ENCODE peak calls at places on chromosome 22, in nine cellular contexts. One of them, this sample, is unnamed.

GRCh38 chr22:32861330-32861729 is 59.8 kb downstream of the TIMP3 start:
- DNase-seq in iPS DF 6.9: no peak
- DNase-seq in upper lobe of right lung: no peak
- DNase-seq in NCI-H524: no peak
- DNase-seq in activated T-cell treated with anti-CD3 and anti-CD28 coated beads, Interleukin-2, amount 50 U/mL, for 4 hours: no peak
- DNase-seq in H7: no peak
- DNase-seq in Kasumi-1: no peak
- DNase-seq in G401: no peak
- DNase-seq in HEK293T: no peak
- DNase-seq in this sample: no peak

GRCh38 chr22:31947296-31947695 is 3.0 kb downstream of the YWHAH start:
- DNase-seq in Kasumi-1: peak
- DNase-seq in iPS DF 6.9: no peak
- DNase-seq in HEK293T: no peak
- DNase-seq in activated T-cell treated with anti-CD3 and anti-CD28 coated beads, Interleukin-2, amount 50 U/mL, for 4 hours: peak
- DNase-seq in H7: no peak
- DNase-seq in NCI-H524: peak
- DNase-seq in G401: peak
- DNase-seq in upper lobe of right lung: no peak
- DNase-seq in this sample: peak

GRCh38 chr22:19518568-19519030 is 5.6 kb downstream of the CLDN5 start:
- DNase-seq in Kasumi-1: no peak
- DNase-seq in G401: no peak
- DNase-seq in activated T-cell treated with anti-CD3 and anti-CD28 coated beads, Interleukin-2, amount 50 U/mL, for 4 hours: no peak
- DNase-seq in iPS DF 6.9: no peak
- DNase-seq in NCI-H524: no peak
- DNase-seq in upper lobe of right lung: no peak
- DNase-seq in H7: no peak
- DNase-seq in HEK293T: no peak
- DNase-seq in this sample: no peak

GRCh38 chr22:41524809-41525449 is 19.3 kb downstream of the POLR3H start:
- DNase-seq in iPS DF 6.9: no peak
- DNase-seq in G401: no peak
- DNase-seq in upper lobe of right lung: no peak
- DNase-seq in activated T-cell treated with anti-CD3 and anti-CD28 coated beads, Interleukin-2, amount 50 U/mL, for 4 hours: peak
- DNase-seq in Kasumi-1: peak
- DNase-seq in H7: peak
- DNase-seq in NCI-H524: no peak
- DNase-seq in HEK293T: no peak
- DNase-seq in this sample: no peak

GRCh38 chr22:20027966-20028854 is 7.3 kb downstream of the TANGO2 start:
- DNase-seq in upper lobe of right lung: no peak
- DNase-seq in HEK293T: no peak
- DNase-seq in iPS DF 6.9: no peak
- DNase-seq in H7: no peak
- DNase-seq in NCI-H524: peak
- DNase-seq in activated T-cell treated with anti-CD3 and anti-CD28 coated beads, Interleukin-2, amount 50 U/mL, for 4 hours: no peak
- DNase-seq in Kasumi-1: peak
- DNase-seq in G401: no peak
- DNase-seq in this sample: no peak

GRCh38 chr22:24181088-24181995 is at the start of gene SUSD2:
- DNase-seq in iPS DF 6.9: no peak
- DNase-seq in upper lobe of right lung: peak
- DNase-seq in G401: peak
- DNase-seq in HEK293T: peak
- DNase-seq in H7: peak
- DNase-seq in NCI-H524: peak
- DNase-seq in activated T-cell treated with anti-CD3 and anti-CD28 coated beads, Interleukin-2, amount 50 U/mL, for 4 hours: no peak
- DNase-seq in Kasumi-1: no peak
- DNase-seq in this sample: no peak

GRCh38 chr22:22392131-22392530 is 116.4 kb downstream of the ZNF280B start:
- DNase-seq in Kasumi-1: no peak
- DNase-seq in G401: no peak
- DNase-seq in NCI-H524: no peak
- DNase-seq in H7: no peak
- DNase-seq in activated T-cell treated with anti-CD3 and anti-CD28 coated beads, Interleukin-2, amount 50 U/mL, for 4 hours: no peak
- DNase-seq in upper lobe of right lung: no peak
- DNase-seq in HEK293T: no peak
- DNase-seq in iPS DF 6.9: no peak
- DNase-seq in this sample: no peak

GRCh38 chr22:50308986-50309600 is 1.6 kb upstream of the PLXNB2 start:
- DNase-seq in upper lobe of right lung: no peak
- DNase-seq in H7: no peak
- DNase-seq in iPS DF 6.9: no peak
- DNase-seq in Kasumi-1: peak
- DNase-seq in HEK293T: no peak
- DNase-seq in activated T-cell treated with anti-CD3 and anti-CD28 coated beads, Interleukin-2, amount 50 U/mL, for 4 hours: no peak
- DNase-seq in G401: no peak
- DNase-seq in NCI-H524: no peak
- DNase-seq in this sample: no peak

GRCh38 chr22:49686495-49687219 is 141.0 kb downstream of the BRD1 start:
- DNase-seq in G401: no peak
- DNase-seq in activated T-cell treated with anti-CD3 and anti-CD28 coated beads, Interleukin-2, amount 50 U/mL, for 4 hours: no peak
- DNase-seq in NCI-H524: no peak
- DNase-seq in HEK293T: no peak
- DNase-seq in upper lobe of right lung: no peak
- DNase-seq in iPS DF 6.9: no peak
- DNase-seq in H7: peak
- DNase-seq in Kasumi-1: no peak
- DNase-seq in this sample: no peak

GRCh38 chr22:26593763-26594162 is 3.8 kb upstream of the TPST2 start:
- DNase-seq in G401: no peak
- DNase-seq in activated T-cell treated with anti-CD3 and anti-CD28 coated beads, Interleukin-2, amount 50 U/mL, for 4 hours: no peak
- DNase-seq in NCI-H524: no peak
- DNase-seq in iPS DF 6.9: no peak
- DNase-seq in upper lobe of right lung: no peak
- DNase-seq in HEK293T: no peak
- DNase-seq in H7: no peak
- DNase-seq in Kasumi-1: no peak
- DNase-seq in this sample: no peak

GRCh38 chr22:36258750-36259619 is 6.1 kb downstream of the APOL1 start:
- DNase-seq in activated T-cell treated with anti-CD3 and anti-CD28 coated beads, Interleukin-2, amount 50 U/mL, for 4 hours: no peak
- DNase-seq in G401: no peak
- DNase-seq in HEK293T: no peak
- DNase-seq in iPS DF 6.9: peak
- DNase-seq in upper lobe of right lung: no peak
- DNase-seq in NCI-H524: peak
- DNase-seq in Kasumi-1: no peak
- DNase-seq in H7: peak
- DNase-seq in this sample: peak

GRCh38 chr22:22033803-22034468 is 51.3 kb upstream of the TOP3B start:
- DNase-seq in iPS DF 6.9: no peak
- DNase-seq in activated T-cell treated with anti-CD3 and anti-CD28 coated beads, Interleukin-2, amount 50 U/mL, for 4 hours: no peak
- DNase-seq in upper lobe of right lung: no peak
- DNase-seq in H7: no peak
- DNase-seq in NCI-H524: no peak
- DNase-seq in Kasumi-1: no peak
- DNase-seq in G401: no peak
- DNase-seq in HEK293T: no peak
- DNase-seq in this sample: no peak

GRCh38 chr22:25213221-25213620 is 6.2 kb upstream of the CRYBB2 start:
- DNase-seq in activated T-cell treated with anti-CD3 and anti-CD28 coated beads, Interleukin-2, amount 50 U/mL, for 4 hours: no peak
- DNase-seq in G401: no peak
- DNase-seq in NCI-H524: no peak
- DNase-seq in HEK293T: no peak
- DNase-seq in Kasumi-1: no peak
- DNase-seq in H7: no peak
- DNase-seq in upper lobe of right lung: peak
- DNase-seq in iPS DF 6.9: no peak
- DNase-seq in this sample: no peak

GRCh38 chr22:42189761-42190160 is 59.2 kb upstream of the CYP2D6 start:
- DNase-seq in activated T-cell treated with anti-CD3 and anti-CD28 coated beads, Interleukin-2, amount 50 U/mL, for 4 hours: no peak
- DNase-seq in iPS DF 6.9: no peak
- DNase-seq in H7: no peak
- DNase-seq in HEK293T: no peak
- DNase-seq in upper lobe of right lung: no peak
- DNase-seq in NCI-H524: no peak
- DNase-seq in G401: no peak
- DNase-seq in Kasumi-1: no peak
- DNase-seq in this sample: no peak

GRCh38 chr22:28239941-28240340 is 320.9 kb upstream of the PITPNB start:
- DNase-seq in iPS DF 6.9: no peak
- DNase-seq in H7: no peak
- DNase-seq in NCI-H524: no peak
- DNase-seq in Kasumi-1: no peak
- DNase-seq in upper lobe of right lung: no peak
- DNase-seq in activated T-cell treated with anti-CD3 and anti-CD28 coated beads, Interleukin-2, amount 50 U/mL, for 4 hours: no peak
- DNase-seq in HEK293T: no peak
- DNase-seq in G401: no peak
- DNase-seq in this sample: no peak

GRCh38 chr22:46881373-46882118 is 119.1 kb downstream of the TBC1D22A start:
- DNase-seq in NCI-H524: no peak
- DNase-seq in G401: no peak
- DNase-seq in activated T-cell treated with anti-CD3 and anti-CD28 coated beads, Interleukin-2, amount 50 U/mL, for 4 hours: no peak
- DNase-seq in H7: no peak
- DNase-seq in iPS DF 6.9: no peak
- DNase-seq in HEK293T: no peak
- DNase-seq in Kasumi-1: no peak
- DNase-seq in upper lobe of right lung: no peak
- DNase-seq in this sample: no peak

GRCh38 chr22:42949159-42949558 is 65.8 kb downstream of the PACSIN2 start:
- DNase-seq in H7: no peak
- DNase-seq in iPS DF 6.9: no peak
- DNase-seq in Kasumi-1: no peak
- DNase-seq in G401: peak
- DNase-seq in activated T-cell treated with anti-CD3 and anti-CD28 coated beads, Interleukin-2, amount 50 U/mL, for 4 hours: no peak
- DNase-seq in HEK293T: no peak
- DNase-seq in NCI-H524: no peak
- DNase-seq in upper lobe of right lung: no peak
- DNase-seq in this sample: no peak

GRCh38 chr22:49099496-49100124 is 728.1 kb downstream of the BRD1 start:
- DNase-seq in G401: no peak
- DNase-seq in HEK293T: no peak
- DNase-seq in NCI-H524: no peak
- DNase-seq in upper lobe of right lung: no peak
- DNase-seq in H7: no peak
- DNase-seq in iPS DF 6.9: no peak
- DNase-seq in Kasumi-1: no peak
- DNase-seq in activated T-cell treated with anti-CD3 and anti-CD28 coated beads, Interleukin-2, amount 50 U/mL, for 4 hours: no peak
- DNase-seq in this sample: no peak

GRCh38 chr22:39289445-39290247 is 29.8 kb downstream of the RPL3 start:
- DNase-seq in iPS DF 6.9: no peak
- DNase-seq in NCI-H524: no peak
- DNase-seq in H7: no peak
- DNase-seq in upper lobe of right lung: no peak
- DNase-seq in HEK293T: no peak
- DNase-seq in Kasumi-1: no peak
- DNase-seq in activated T-cell treated with anti-CD3 and anti-CD28 coated beads, Interleukin-2, amount 50 U/mL, for 4 hours: no peak
- DNase-seq in G401: no peak
- DNase-seq in this sample: no peak

GRCh38 chr22:41481925-41482318 is 13.0 kb downstream of the ACO2 start:
- DNase-seq in activated T-cell treated with anti-CD3 and anti-CD28 coated beads, Interleukin-2, amount 50 U/mL, for 4 hours: no peak
- DNase-seq in Kasumi-1: no peak
- DNase-seq in upper lobe of right lung: no peak
- DNase-seq in NCI-H524: no peak
- DNase-seq in H7: peak
- DNase-seq in iPS DF 6.9: no peak
- DNase-seq in G401: no peak
- DNase-seq in HEK293T: no peak
- DNase-seq in this sample: no peak

GRCh38 chr22:50262460-50262911 is 1.0 kb upstream of the MAPK12 start:
- DNase-seq in HEK293T: no peak
- DNase-seq in H7: no peak
- DNase-seq in upper lobe of right lung: no peak
- DNase-seq in activated T-cell treated with anti-CD3 and anti-CD28 coated beads, Interleukin-2, amount 50 U/mL, for 4 hours: no peak
- DNase-seq in Kasumi-1: no peak
- DNase-seq in NCI-H524: no peak
- DNase-seq in G401: no peak
- DNase-seq in iPS DF 6.9: no peak
- DNase-seq in this sample: no peak

GRCh38 chr22:16806401-16806800 is 18.8 kb downstream of the XKR3 start:
- DNase-seq in iPS DF 6.9: no peak
- DNase-seq in H7: no peak
- DNase-seq in Kasumi-1: no peak
- DNase-seq in HEK293T: no peak
- DNase-seq in NCI-H524: no peak
- DNase-seq in upper lobe of right lung: no peak
- DNase-seq in activated T-cell treated with anti-CD3 and anti-CD28 coated beads, Interleukin-2, amount 50 U/mL, for 4 hours: no peak
- DNase-seq in G401: no peak
- DNase-seq in this sample: no peak

GRCh38 chr22:46858181-46858771 is 95.8 kb downstream of the TBC1D22A start:
- DNase-seq in H7: peak
- DNase-seq in Kasumi-1: no peak
- DNase-seq in activated T-cell treated with anti-CD3 and anti-CD28 coated beads, Interleukin-2, amount 50 U/mL, for 4 hours: no peak
- DNase-seq in NCI-H524: no peak
- DNase-seq in G401: no peak
- DNase-seq in upper lobe of right lung: no peak
- DNase-seq in HEK293T: no peak
- DNase-seq in iPS DF 6.9: no peak
- DNase-seq in this sample: no peak

GRCh38 chr22:19779685-19780268 is 19.2 kb downstream of the TBX1 start:
- DNase-seq in iPS DF 6.9: no peak
- DNase-seq in NCI-H524: peak
- DNase-seq in HEK293T: no peak
- DNase-seq in activated T-cell treated with anti-CD3 and anti-CD28 coated beads, Interleukin-2, amount 50 U/mL, for 4 hours: no peak
- DNase-seq in G401: no peak
- DNase-seq in Kasumi-1: no peak
- DNase-seq in upper lobe of right lung: no peak
- DNase-seq in H7: no peak
- DNase-seq in this sample: no peak

GRCh38 chr22:20591660-20592310 is 84.4 kb downstream of the MED15 start:
- DNase-seq in HEK293T: no peak
- DNase-seq in G401: no peak
- DNase-seq in iPS DF 6.9: no peak
- DNase-seq in upper lobe of right lung: peak
- DNase-seq in Kasumi-1: no peak
- DNase-seq in H7: peak
- DNase-seq in NCI-H524: peak
- DNase-seq in activated T-cell treated with anti-CD3 and anti-CD28 coated beads, Interleukin-2, amount 50 U/mL, for 4 hours: no peak
- DNase-seq in this sample: no peak

This sample was measured in GF-D8.